ENCODE peak calls at places on chromosome 4, in seven cellular contexts. One of them, this sample, is unnamed.

GRCh38 chr4:88965053-88965452 is 91.9 kb downstream of the FAM13A start:
- DNase-seq in fibroblast of the aortic adventitia: no peak
- DNase-seq in CD14-positive monocyte: no peak
- DNase-seq in neural crest cell: no peak
- DNase-seq in activated CD4-positive, alpha-beta T cell treated with anti-CD3 and anti-CD28 coated beads, Interleukin-2, amount 50 U/mL, for 48 hours: no peak
- DNase-seq in SK-MEL-5: no peak
- DNase-seq in esophagus squamous epithelium: no peak
- DNase-seq in this sample: no peak

GRCh38 chr4:73723029-73723428 is 17.3 kb upstream of the CXCL8 start:
- DNase-seq in fibroblast of the aortic adventitia: no peak
- DNase-seq in neural crest cell: no peak
- DNase-seq in esophagus squamous epithelium: no peak
- DNase-seq in activated CD4-positive, alpha-beta T cell treated with anti-CD3 and anti-CD28 coated beads, Interleukin-2, amount 50 U/mL, for 48 hours: no peak
- DNase-seq in SK-MEL-5: no peak
- DNase-seq in CD14-positive monocyte: no peak
- DNase-seq in this sample: no peak

GRCh38 chr4:42396361-42397255 is 680 bp upstream of the SHISA3 start:
- DNase-seq in activated CD4-positive, alpha-beta T cell treated with anti-CD3 and anti-CD28 coated beads, Interleukin-2, amount 50 U/mL, for 48 hours: no peak
- DNase-seq in neural crest cell: peak; percentile 8
- DNase-seq in CD14-positive monocyte: no peak
- DNase-seq in SK-MEL-5: no peak
- DNase-seq in esophagus squamous epithelium: no peak
- DNase-seq in fibroblast of the aortic adventitia: no peak
- DNase-seq in this sample: no peak

GRCh38 chr4:54783402-54784110 is 125.8 kb downstream of the KIT start:
- DNase-seq in SK-MEL-5: peak; percentile 0
- DNase-seq in fibroblast of the aortic adventitia: no peak
- DNase-seq in activated CD4-positive, alpha-beta T cell treated with anti-CD3 and anti-CD28 coated beads, Interleukin-2, amount 50 U/mL, for 48 hours: no peak
- DNase-seq in neural crest cell: no peak
- DNase-seq in CD14-positive monocyte: no peak
- DNase-seq in esophagus squamous epithelium: no peak
- DNase-seq in this sample: no peak

GRCh38 chr4:26819026-26819425 is 41.6 kb upstream of the STIM2 start:
- DNase-seq in esophagus squamous epithelium: no peak
- DNase-seq in CD14-positive monocyte: no peak
- DNase-seq in activated CD4-positive, alpha-beta T cell treated with anti-CD3 and anti-CD28 coated beads, Interleukin-2, amount 50 U/mL, for 48 hours: no peak
- DNase-seq in fibroblast of the aortic adventitia: no peak
- DNase-seq in neural crest cell: no peak
- DNase-seq in SK-MEL-5: no peak
- DNase-seq in this sample: no peak

GRCh38 chr4:4443821-4444220 is 56.9 kb downstream of the NSG1 start:
- DNase-seq in CD14-positive monocyte: no peak
- DNase-seq in SK-MEL-5: no peak
- DNase-seq in activated CD4-positive, alpha-beta T cell treated with anti-CD3 and anti-CD28 coated beads, Interleukin-2, amount 50 U/mL, for 48 hours: no peak
- DNase-seq in fibroblast of the aortic adventitia: peak; percentile 72
- DNase-seq in neural crest cell: no peak
- DNase-seq in esophagus squamous epithelium: no peak
- DNase-seq in this sample: no peak

GRCh38 chr4:175373031-175373430 is 439.0 kb downstream of the GPM6A start:
- DNase-seq in SK-MEL-5: no peak
- DNase-seq in neural crest cell: no peak
- DNase-seq in CD14-positive monocyte: no peak
- DNase-seq in activated CD4-positive, alpha-beta T cell treated with anti-CD3 and anti-CD28 coated beads, Interleukin-2, amount 50 U/mL, for 48 hours: no peak
- DNase-seq in fibroblast of the aortic adventitia: peak; percentile 41
- DNase-seq in esophagus squamous epithelium: no peak
- DNase-seq in this sample: no peak

GRCh38 chr4:176400816-176401461 is 81.2 kb downstream of the SPCS3 start:
- DNase-seq in activated CD4-positive, alpha-beta T cell treated with anti-CD3 and anti-CD28 coated beads, Interleukin-2, amount 50 U/mL, for 48 hours: no peak
- DNase-seq in fibroblast of the aortic adventitia: peak; percentile 45
- DNase-seq in esophagus squamous epithelium: no peak
- DNase-seq in neural crest cell: no peak
- DNase-seq in SK-MEL-5: no peak
- DNase-seq in CD14-positive monocyte: no peak
- DNase-seq in this sample: no peak

GRCh38 chr4:40197879-40198689 is 1.3 kb downstream of the RHOH start:
- DNase-seq in esophagus squamous epithelium: no peak
- DNase-seq in neural crest cell: no peak
- DNase-seq in CD14-positive monocyte: no peak
- DNase-seq in fibroblast of the aortic adventitia: no peak
- DNase-seq in SK-MEL-5: no peak
- DNase-seq in activated CD4-positive, alpha-beta T cell treated with anti-CD3 and anti-CD28 coated beads, Interleukin-2, amount 50 U/mL, for 48 hours: no peak
- DNase-seq in this sample: no peak

GRCh38 chr4:86497131-86497530 is 97.0 kb upstream of the PTPN13 start:
- DNase-seq in fibroblast of the aortic adventitia: peak; percentile 34
- DNase-seq in CD14-positive monocyte: no peak
- DNase-seq in neural crest cell: no peak
- DNase-seq in activated CD4-positive, alpha-beta T cell treated with anti-CD3 and anti-CD28 coated beads, Interleukin-2, amount 50 U/mL, for 48 hours: no peak
- DNase-seq in SK-MEL-5: peak; percentile 87
- DNase-seq in esophagus squamous epithelium: no peak
- DNase-seq in this sample: no peak

GRCh38 chr4:10437735-10438134 is 19.5 kb downstream of the ZNF518B start:
- DNase-seq in fibroblast of the aortic adventitia: no peak
- DNase-seq in CD14-positive monocyte: no peak
- DNase-seq in neural crest cell: no peak
- DNase-seq in esophagus squamous epithelium: no peak
- DNase-seq in SK-MEL-5: no peak
- DNase-seq in activated CD4-positive, alpha-beta T cell treated with anti-CD3 and anti-CD28 coated beads, Interleukin-2, amount 50 U/mL, for 48 hours: no peak
- DNase-seq in this sample: no peak

GRCh38 chr4:183408791-183409190 is 35.6 kb upstream of the CDKN2AIP start:
- DNase-seq in fibroblast of the aortic adventitia: no peak
- DNase-seq in CD14-positive monocyte: no peak
- DNase-seq in SK-MEL-5: no peak
- DNase-seq in esophagus squamous epithelium: no peak
- DNase-seq in neural crest cell: no peak
- DNase-seq in activated CD4-positive, alpha-beta T cell treated with anti-CD3 and anti-CD28 coated beads, Interleukin-2, amount 50 U/mL, for 48 hours: no peak
- DNase-seq in this sample: peak; percentile 55

GRCh38 chr4:69999420-69999819 is 3.7 kb downstream of the STATH start:
- DNase-seq in neural crest cell: no peak
- DNase-seq in CD14-positive monocyte: no peak
- DNase-seq in SK-MEL-5: no peak
- DNase-seq in activated CD4-positive, alpha-beta T cell treated with anti-CD3 and anti-CD28 coated beads, Interleukin-2, amount 50 U/mL, for 48 hours: no peak
- DNase-seq in esophagus squamous epithelium: no peak
- DNase-seq in fibroblast of the aortic adventitia: peak; percentile 1
- DNase-seq in this sample: no peak

GRCh38 chr4:183960912-183961569 is 55.9 kb downstream of the STOX2 start:
- DNase-seq in fibroblast of the aortic adventitia: no peak
- DNase-seq in CD14-positive monocyte: no peak
- DNase-seq in SK-MEL-5: no peak
- DNase-seq in activated CD4-positive, alpha-beta T cell treated with anti-CD3 and anti-CD28 coated beads, Interleukin-2, amount 50 U/mL, for 48 hours: no peak
- DNase-seq in esophagus squamous epithelium: no peak
- DNase-seq in neural crest cell: no peak
- DNase-seq in this sample: no peak

This sample was measured in chondrocyte.